ENCODE peak calls at places on chromosome 15, in nine cellular contexts. O is A549, G is left ventricle myocardium inferior, Y is IMR-90, C is SJSA1, Z is PC-9, M is OCI-LY7, A is thyroid gland, W is testis. U is an unnamed sample.

GRCh38 chr15:73142802-73143762 is 90.8 kb downstream of the NEO1 start:
- DNase-seq in G (no peak), C (no peak), Y (no peak), A (no peak), W (no peak), Z (no peak), O (peak; percentile 13), M (no peak), U (no peak)

GRCh38 chr15:91127236-91127914 is 27.3 kb downstream of the SV2B start:
- DNase-seq in Z (no peak), G (no peak), C (no peak), M (no peak), O (no peak), W (no peak), Y (no peak), A (no peak), U (no peak)

GRCh38 chr15:92848852-92849598 is 51.1 kb upstream of the CHD2 start:
- DNase-seq in M (peak; percentile 87), Y (peak; percentile 94), W (no peak), Z (no peak), G (no peak), O (no peak), A (no peak), C (no peak), U (no peak)

GRCh38 chr15:71125831-71126453 is 10.7 kb downstream of the THSD4 start:
- DNase-seq in G (no peak), O (peak; percentile 74), Z (no peak), W (no peak), M (no peak), C (no peak), A (no peak), Y (peak; percentile 29), U (peak; percentile 40)

GRCh38 chr15:99474981-99475753 is 90.6 kb upstream of the MEF2A start:
- DNase-seq in Y (no peak), C (peak; percentile 36), M (no peak), G (peak; percentile 73), Z (no peak), O (no peak), A (no peak), W (peak; percentile 53), U (peak; percentile 90)

GRCh38 chr15:89356634-89357298 is 22.1 kb upstream of the POLG start:
- DNase-seq in A (no peak), Z (no peak), M (peak; percentile 25), W (no peak), O (peak; percentile 67), Y (no peak), G (no peak), C (no peak), U (no peak)

GRCh38 chr15:43625086-43625485 is 6.5 kb upstream of the STRC start:
- DNase-seq in A (no peak), O (no peak), Z (no peak), M (no peak), G (no peak), C (peak; percentile 50), W (no peak), Y (no peak), U (no peak)

GRCh38 chr15:85282504-85283115 is 97.8 kb upstream of the AKAP13 start:
- DNase-seq in W (no peak), C (peak; percentile 79), A (peak; percentile 55), Z (no peak), G (no peak), Y (peak; percentile 71), M (no peak), O (no peak), U (no peak)

GRCh38 chr15:40291088-40291574 is 8.3 kb upstream of the ANKRD63 start:
- DNase-seq in M (no peak), Z (peak; percentile 54), W (peak; percentile 54), C (no peak), Y (peak; percentile 49), O (peak; percentile 31), A (peak; percentile 72), G (no peak), U (no peak)

GRCh38 chr15:43896543-43896942 is 69.7 kb downstream of the WDR76 start:
- DNase-seq in G (no peak), O (no peak), C (no peak), W (no peak), Z (no peak), M (no peak), Y (no peak), A (no peak), U (no peak)

GRCh38 chr15:88071141-88071540 is 185.4 kb downstream of the NTRK3 start:
- DNase-seq in O (no peak), W (no peak), Z (no peak), C (no peak), G (no peak), Y (no peak), M (no peak), A (no peak), U (no peak)

GRCh38 chr15:25437751-25438600 is 848 bp downstream of the UBE3A start:
- DNase-seq in G (peak; percentile 57), Y (peak; percentile 40), O (no peak), W (peak; percentile 58), M (peak; percentile 80), Z (peak; percentile 39), C (peak; percentile 72), A (peak; percentile 66), U (peak; percentile 74)

GRCh38 chr15:70090436-70091291 is 7.1 kb downstream of the TLE3 start:
- DNase-seq in W (no peak), G (no peak), O (no peak), M (no peak), C (no peak), Y (no peak), A (no peak), Z (no peak), U (no peak)

GRCh38 chr15:70089692-70089971 is 8.1 kb downstream of the TLE3 start:
- DNase-seq in Y (no peak), A (no peak), O (no peak), Z (no peak), W (no peak), G (no peak), C (no peak), M (no peak), U (no peak)

GRCh38 chr15:70087708-70088352 is 9.9 kb downstream of the TLE3 start:
- DNase-seq in Y (no peak), Z (no peak), W (no peak), G (no peak), A (no peak), M (no peak), C (no peak), O (no peak), U (no peak)

GRCh38 chr15:70088427-70088826 is 9.3 kb downstream of the TLE3 start:
- DNase-seq in C (no peak), O (no peak), Y (no peak), Z (no peak), W (no peak), A (peak; percentile 37), M (no peak), G (no peak), U (no peak)

GRCh38 chr15:70088887-70089691 is 8.6 kb downstream of the TLE3 start:
- DNase-seq in Z (no peak), G (peak; percentile 55), O (no peak), M (no peak), Y (peak; percentile 71), A (peak; percentile 26), W (peak; percentile 32), C (no peak), U (no peak)
- H3K4me1 ChIP-seq in Z (peaks cover 34% of the 10 kb centered on the region), G (peaks cover 68% of the 10 kb centered on the region), O (no peaks in the 10 kb centered on the region), M (peaks cover 45% of the 10 kb centered on the region), Y (peaks cover 37% of the 10 kb centered on the region), A (peaks cover 45% of the 10 kb centered on the region), W (peaks cover 36% of the 10 kb centered on the region), C (peaks cover 11% of the 10 kb centered on the region), U (peaks cover 33% of the 10 kb centered on the region)

DNA sequence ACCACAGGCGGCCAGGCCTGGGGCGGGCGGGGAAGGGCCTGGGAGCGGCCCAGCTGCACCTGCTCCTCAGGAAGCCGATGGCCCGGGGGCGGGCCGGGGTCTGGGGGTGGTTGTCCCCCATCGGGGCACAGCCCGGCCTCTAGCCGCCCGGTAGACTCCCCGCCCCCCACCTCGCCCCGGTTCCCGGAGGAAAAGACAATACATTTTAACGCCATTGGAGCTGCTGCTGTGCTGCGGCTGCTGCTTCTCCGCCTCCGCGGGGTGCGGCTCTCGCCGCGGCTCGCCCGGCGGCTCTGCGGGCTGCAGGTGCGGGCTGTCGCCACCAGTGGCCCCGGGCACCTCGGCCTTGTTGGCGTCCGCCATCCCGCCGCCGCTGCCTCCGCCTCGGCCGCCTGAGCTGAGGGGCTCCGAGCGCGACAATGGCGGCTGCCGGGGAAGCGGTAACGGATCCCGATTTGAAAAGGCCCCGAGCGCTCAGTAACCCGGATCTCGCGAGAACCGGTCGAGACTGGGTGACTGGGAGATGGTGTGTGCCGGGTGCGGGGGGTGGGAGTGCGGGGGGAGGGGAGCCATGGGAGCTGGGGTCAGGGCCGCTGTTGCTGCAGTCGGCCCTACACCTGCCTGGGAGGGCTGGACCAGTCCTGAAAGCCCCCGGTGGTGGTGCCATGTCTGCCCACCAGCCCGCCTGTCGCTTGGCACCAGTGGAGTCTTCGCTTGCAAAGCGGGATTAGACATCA is at the start of gene MYEF2:
- DNase-seq in W (peak; percentile 89), M (peak; percentile 90), O (peak; percentile 44), C (peak; percentile 49), G (peak; percentile 61), A (peak; percentile 66), Z (no peak), Y (peak; percentile 67), U (no peak)
- H3K27ac ChIP-seq in W (peak within 1 kb of the TSS; percentile 94), M (peak within 1 kb of the TSS; percentile 78), O (peak within 1 kb of the TSS; percentile 100), C (peak within 1 kb of the TSS; percentile 28), G (peak within 1 kb of the TSS; percentile 60), A (no peak within 1 kb of the TSS), Z (no peak within 1 kb of the TSS), Y (peak within 1 kb of the TSS; percentile 20), U (no peak within 1 kb of the TSS)

GRCh38 chr15:69663982-69664381 is 211.4 kb downstream of the RPLP1 start:
- DNase-seq in O (peak; percentile 1), W (no peak), G (no peak), Z (no peak), M (no peak), A (no peak), C (no peak), Y (no peak), U (no peak)
- H3K4me1 ChIP-seq in O (no peaks in the 10 kb centered on the region), W (peaks cover 18% of the 10 kb centered on the region), G (peaks cover 20% of the 10 kb centered on the region), Z (peaks cover 41% of the 10 kb centered on the region), M (peaks cover 13% of the 10 kb centered on the region), A (no peaks in the 10 kb centered on the region), C (no peaks in the 10 kb centered on the region), Y (no peaks in the 10 kb centered on the region), U (peaks cover 35% of the 10 kb centered on the region)

DNA sequence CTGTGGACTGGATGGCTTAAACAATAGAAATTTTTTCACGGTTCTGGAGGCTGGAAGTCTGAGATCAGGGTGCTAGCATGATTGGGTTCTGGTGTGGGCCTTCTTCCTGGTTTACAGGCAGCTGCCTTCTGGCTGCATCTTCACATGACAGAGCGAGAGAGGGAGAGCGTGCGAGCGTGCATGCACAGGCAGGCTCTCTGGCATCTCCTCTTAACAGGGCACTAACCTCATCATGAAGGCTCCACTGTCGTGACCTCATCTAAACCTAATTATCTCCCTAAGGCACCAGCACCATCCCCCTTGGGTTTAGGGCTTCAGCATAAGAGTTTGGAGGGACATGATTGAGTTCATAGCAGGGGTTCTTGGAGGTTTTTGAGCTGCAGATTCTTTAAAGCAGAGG is 292.0 kb upstream of the C2CD4B start:
- DNase-seq in G (no peak), Z (no peak), O (no peak), W (no peak), A (no peak), C (no peak), M (no peak), Y (no peak), U (no peak)
- H3K27ac ChIP-seq in G (peak overlapping the region; percentile 87), Z (no peak overlapping the region), O (no peak overlapping the region), W (no peak overlapping the region), A (no peak overlapping the region), C (no peak overlapping the region), M (no peak overlapping the region), Y (no peak overlapping the region), U (no peak overlapping the region)

GRCh38 chr15:70081612-70082011 is 16.1 kb downstream of the TLE3 start:
- DNase-seq in M (no peak), Y (no peak), G (no peak), O (no peak), A (no peak), W (no peak), Z (no peak), C (no peak), U (no peak)
- H3K4me1 ChIP-seq in M (peaks cover 40% of the 10 kb centered on the region), Y (peaks cover 2% of the 10 kb centered on the region), G (peaks cover 32% of the 10 kb centered on the region), O (no peaks in the 10 kb centered on the region), A (no peaks in the 10 kb centered on the region), W (peaks cover 9% of the 10 kb centered on the region), Z (no peaks in the 10 kb centered on the region), C (no peaks in the 10 kb centered on the region), U (peaks cover 13% of the 10 kb centered on the region)